ENCODE peak calls at places on chromosomes 16 and 17, in ten cellular contexts. M, T, W, G, P, B, I, K, Z and F are unnamed samples.

GRCh38 chr17:62995377-62995885 is 29.4 kb downstream of the TANC2 start:
- DNase-seq in Z (no peak), G (peak), W (peak), I (peak), B (peak), P (peak), M (peak), T (peak), K (peak), F (peak)

GRCh38 chr16:1817276-1817589 is 9.4 kb downstream of the HAGH start:
- DNase-seq in M (no peak), K (no peak), G (no peak), W (no peak), T (no peak), I (no peak), Z (no peak), B (no peak), P (no peak), F (no peak)

GRCh38 chr16:11395008-11395948 is 50.0 kb downstream of the RMI2 start:
- DNase-seq in K (no peak), P (no peak), M (no peak), B (no peak), W (no peak), Z (peak), T (no peak), G (peak), I (no peak), F (no peak)

GRCh38 chr17:48240122-48240521 is 132.6 kb downstream of the SNX11 start:
- DNase-seq in B (no peak), G (no peak), Z (peak), P (no peak), T (no peak), W (no peak), M (no peak), K (no peak), I (no peak), F (no peak)

GRCh38 chr16:10197003-10197402 is 14.8 kb upstream of the GRIN2A start:
- DNase-seq in I (no peak), P (no peak), K (no peak), Z (no peak), B (no peak), G (no peak), M (no peak), W (no peak), T (no peak), F (no peak)

GRCh38 chr17:40517981-40518380 is 16.6 kb upstream of the TNS4 start:
- DNase-seq in I (no peak), W (no peak), T (no peak), K (no peak), Z (no peak), G (no peak), B (no peak), M (no peak), P (no peak), F (no peak)

GRCh38 chr16:64455275-64455674 is 666.6 kb downstream of the CDH11 start:
- DNase-seq in Z (no peak), W (no peak), G (peak), M (peak), B (no peak), K (peak), T (peak), P (no peak), I (peak), F (no peak)

GRCh38 chr16:52725461-52725860 is 178.5 kb upstream of the TOX3 start:
- DNase-seq in B (no peak), P (no peak), K (no peak), W (no peak), M (no peak), Z (no peak), G (no peak), T (no peak), I (no peak), F (no peak)

GRCh38 chr17:46940692-46941404 is 17.9 kb downstream of the GOSR2 start:
- DNase-seq in T (peak), G (peak), M (peak), P (peak), W (peak), I (peak), B (peak), Z (peak), K (peak), F (peak)

GRCh38 chr17:61440697-61441096 is 11.5 kb upstream of the TBX4 start:
- DNase-seq in B (no peak), M (no peak), T (no peak), K (no peak), Z (no peak), W (no peak), P (no peak), G (no peak), I (no peak), F (no peak)

GRCh38 chr16:67968440-67969285 is at the start of gene SLC12A4:
- DNase-seq in B (peak), G (peak), I (peak), M (peak), K (peak), T (peak), Z (peak), W (peak), P (peak), F (peak)
- H3K27ac ChIP-seq in B (peak), G (no peak), I (peak), M (peak), K (peak), T (peak), Z (peak), W (peak), P (peak), F (no peak)

GRCh38 chr17:16258916-16259315 is 41.9 kb downstream of the PIGL start:
- DNase-seq in K (no peak), W (no peak), B (no peak), M (peak), I (peak), Z (peak), G (no peak), P (no peak), T (no peak), F (no peak)

GRCh38 chr17:16259926-16260325 is 42.9 kb downstream of the PIGL start:
- DNase-seq in I (no peak), T (no peak), B (no peak), P (no peak), Z (peak), G (no peak), M (no peak), K (no peak), W (no peak), F (no peak)

GRCh38 chr17:16251043-16251442 is 34.0 kb downstream of the PIGL start:
- DNase-seq in M (no peak), W (no peak), P (no peak), B (no peak), I (no peak), K (no peak), T (no peak), G (no peak), Z (no peak), F (no peak)

GRCh38 chr17:16251556-16251955 is 34.5 kb downstream of the PIGL start:
- DNase-seq in K (no peak), T (no peak), P (no peak), I (no peak), G (no peak), B (no peak), W (no peak), M (no peak), Z (no peak), F (no peak)

DNA sequence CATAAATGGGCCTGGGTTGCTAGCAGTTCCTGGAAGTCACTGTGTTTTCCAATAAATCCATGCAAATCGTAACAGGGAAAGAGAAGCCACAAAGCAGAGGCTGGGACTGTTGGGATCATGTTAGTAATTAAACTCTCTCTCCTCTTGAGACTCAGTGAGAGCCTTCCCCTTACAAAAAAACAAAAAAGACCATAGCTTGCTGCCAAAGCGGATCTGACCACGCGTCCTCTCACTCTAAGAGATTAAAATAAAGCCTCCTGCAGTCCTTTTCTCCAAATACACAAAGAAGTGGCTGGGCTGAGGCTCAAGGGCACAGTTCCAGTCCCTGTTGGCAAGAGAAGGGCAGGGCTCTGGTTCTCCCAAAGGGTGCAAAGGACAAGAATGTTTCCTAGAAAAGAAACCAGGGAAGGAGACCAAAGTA is 38.5 kb downstream of the PIGL start:
- DNase-seq in W (no peak), G (no peak), B (no peak), Z (peak), I (peak), M (peak), K (no peak), P (peak), T (peak), F (peak)
- H2AFZ ChIP-seq in W (no peak), G (no peak), B (no peak), Z (peak), I (peak), M (peak), K (no peak), P (peak), T (no peak), F (no peak)

DNA sequence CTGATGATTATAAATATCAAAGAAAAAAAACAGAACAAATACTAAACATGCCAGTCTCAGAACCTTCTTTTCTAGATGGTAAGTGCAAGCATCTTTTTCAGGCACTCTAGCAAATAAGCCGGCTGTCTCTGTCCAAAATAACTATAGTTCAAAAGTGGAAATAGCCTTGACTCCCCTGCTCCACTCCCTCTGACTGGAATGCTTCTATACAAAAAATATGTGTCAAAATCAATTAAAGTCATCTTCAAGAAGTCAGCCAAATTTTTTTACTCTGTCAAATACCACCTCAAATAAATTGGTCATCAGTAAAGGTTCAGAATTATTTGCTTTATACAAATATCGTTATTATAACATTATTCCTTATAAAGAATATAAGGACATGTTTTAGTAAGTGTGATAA is 83.6 kb downstream of the CACNG1 start:
- DNase-seq in P (no peak), G (no peak), W (no peak), T (no peak), I (no peak), B (no peak), Z (no peak), K (no peak), M (no peak), F (no peak)
- H3K27ac ChIP-seq in P (no peak), G (no peak), W (no peak), T (no peak), I (no peak), B (no peak), Z (no peak), K (no peak), M (no peak), F (no peak)

GRCh38 chr17:29587591-29587990 is 1.9 kb downstream of the GIT1 start:
- DNase-seq in M (no peak), Z (no peak), K (no peak), B (no peak), T (no peak), I (no peak), P (no peak), G (no peak), W (no peak), F (peak)

GRCh38 chr17:29589524-29590260 is at the start of gene GIT1:
- DNase-seq in W (peak), P (peak), K (peak), B (peak), M (peak), T (peak), Z (peak), I (peak), G (peak), F (peak)

GRCh38 chr17:29588017-29588557 is 1.4 kb downstream of the GIT1 start:
- DNase-seq in P (no peak), W (no peak), Z (no peak), B (no peak), G (peak), T (no peak), K (peak), I (no peak), M (no peak), F (peak)

GRCh38 chr17:29590261-29590978 is 972 bp upstream of the GIT1 start:
- DNase-seq in B (peak), I (peak), M (peak), P (no peak), K (peak), W (no peak), Z (peak), G (peak), T (peak), F (no peak)

DNA sequence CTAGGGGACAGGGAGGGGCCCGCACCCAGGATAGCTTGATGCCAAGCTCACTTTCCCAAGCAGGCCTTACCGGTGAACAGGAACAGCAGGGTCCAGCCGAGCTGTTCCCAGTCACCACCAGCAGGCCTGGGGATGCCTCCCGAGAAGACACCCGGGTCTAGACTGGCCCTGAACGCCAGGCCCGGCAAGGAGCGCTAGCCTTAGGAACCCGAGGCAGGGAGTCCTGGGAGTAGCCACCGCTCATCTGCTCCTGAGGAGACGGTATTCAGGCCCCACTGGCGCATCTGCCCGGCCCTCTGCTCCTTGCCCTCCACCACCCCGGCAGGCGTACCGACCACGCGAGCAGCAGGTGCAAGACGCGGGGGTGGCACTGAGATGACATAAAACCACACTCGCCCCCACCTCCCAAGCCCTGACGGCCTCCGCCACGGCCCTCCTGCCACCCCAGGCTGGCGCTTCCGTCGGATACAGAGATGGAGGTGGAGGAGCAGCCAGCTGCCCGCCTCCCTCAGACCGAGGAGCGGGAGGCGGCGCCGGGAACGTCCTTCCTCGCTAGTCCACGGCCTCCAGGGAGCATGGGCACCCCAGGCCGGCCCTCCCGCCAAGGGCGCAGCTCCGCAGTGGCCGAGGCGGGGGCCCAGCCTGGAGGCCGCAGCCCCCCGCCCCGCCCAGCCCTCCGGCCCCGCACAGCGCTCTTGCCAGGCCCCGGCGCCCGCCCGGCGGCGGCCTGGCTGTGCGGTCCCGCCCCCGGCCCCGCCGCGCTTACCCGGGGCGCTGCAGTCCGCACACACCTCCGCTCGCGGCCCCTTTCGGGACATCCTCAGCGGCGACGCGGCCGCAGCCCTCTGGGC is 662 bp downstream of the GIT1 start:
- DNase-seq in W (peak), Z (peak), M (peak), P (no peak), K (peak), B (peak), I (peak), T (peak), G (peak), F (peak)
- H2AFZ ChIP-seq in W (peak), Z (peak), M (peak), P (peak), K (no peak), B (no peak), I (peak), T (peak), G (no peak), F (no peak)